ENCODE peak calls at places on chromosomes 13 and 19, in ten cellular contexts. E is GM13976; A is psoas muscle; V is stimulated activated CD4-positive, alpha-beta T cell treated with anti-CD3 and anti-CD28 coated beads, TNF-alpha, amount 100 ng/mL, for 48 hours; F is osteocyte; L is stimulated activated CD8-positive, alpha-beta memory T cell treated with anti-CD3 and anti-CD28 coated beads, Interleukin-12 subunit alpha, Interleukin-12 subunit beta, amount 100 ng/mL, for 4 hours; M is EL; Q is HS-5; R is ureter; W is thoracic aorta. D is an unnamed sample.

GRCh38 chr13:40777166-40777956 is 6.4 kb upstream of the MRPS31 start:
- DNase-seq in A (no peak), F (peak; percentile 46), M (peak; percentile 61), R (no peak), V (no peak), E (peak; percentile 55), L (no peak), Q (no peak), W (no peak), D (peak; percentile 66)

GRCh38 chr19:5621945-5622464 is 571 bp downstream of the SAFB2 start:
- DNase-seq in F (no peak), R (peak; percentile 58), E (no peak), M (no peak), W (no peak), L (peak; percentile 8), A (peak; percentile 62), Q (no peak), V (peak; percentile 10), D (no peak)

GRCh38 chr13:105929486-105929885 is 606.0 kb downstream of the EFNB2 start:
- DNase-seq in A (no peak), V (no peak), W (no peak), R (no peak), M (no peak), Q (no peak), L (no peak), F (no peak), E (no peak), D (no peak)

GRCh38 chr19:17078920-17079709 is 3.5 kb downstream of the MYO9B start:
- DNase-seq in Q (no peak), R (no peak), L (no peak), A (no peak), F (no peak), E (no peak), M (no peak), V (no peak), W (no peak), D (no peak)

GRCh38 chr19:17234911-17235617 is 9.0 kb downstream of the OCEL1 start:
- DNase-seq in M (peak; percentile 65), F (no peak), A (peak; percentile 72), Q (no peak), R (no peak), E (peak; percentile 83), W (no peak), L (peak; percentile 33), V (peak; percentile 61), D (peak; percentile 62)

GRCh38 chr19:36115453-36116343 is at the start of gene TBCB:
- DNase-seq in L (peak; percentile 83), Q (no peak), A (no peak), W (peak; percentile 42), F (no peak), M (no peak), E (peak; percentile 93), R (peak; percentile 90), V (peak; percentile 94), D (peak; percentile 88)

GRCh38 chr13:110914293-110915056 is 394 bp downstream of the ANKRD10 start:
- DNase-seq in W (peak; percentile 21), F (peak; percentile 88), M (peak; percentile 79), A (peak; percentile 92), E (peak; percentile 83), L (peak; percentile 67), V (peak; percentile 71), R (peak; percentile 70), Q (no peak), D (peak; percentile 84)

GRCh38 chr19:38395381-38396127 is 7.1 kb downstream of the SPRED3 start:
- DNase-seq in V (peak; percentile 52), L (peak; percentile 20), R (no peak), Q (no peak), E (peak; percentile 72), W (no peak), M (no peak), F (no peak), A (no peak), D (peak; percentile 35)

GRCh38 chr19:21602105-21602658 is 96.8 kb downstream of the ZNF429 start:
- DNase-seq in W (no peak), A (no peak), F (no peak), L (no peak), M (no peak), R (no peak), V (no peak), Q (no peak), E (no peak), D (no peak)

GRCh38 chr19:45900661-45901431 is 1.6 kb downstream of the MYPOP start:
- DNase-seq in E (no peak), A (no peak), R (no peak), Q (no peak), F (no peak), W (no peak), V (no peak), M (no peak), L (no peak), D (no peak)

GRCh38 chr13:77891486-77891885 is 27.1 kb downstream of the EDNRB start:
- DNase-seq in Q (no peak), M (no peak), F (no peak), R (no peak), L (no peak), E (no peak), V (no peak), W (no peak), A (no peak), D (no peak)

GRCh38 chr13:99809931-99810330 is 161.6 kb downstream of the ZIC5 start:
- DNase-seq in W (no peak), L (no peak), Q (no peak), V (no peak), R (no peak), F (no peak), E (no peak), M (no peak), A (no peak), D (no peak)

GRCh38 chr19:5434970-5435641 is 20.1 kb upstream of the ZNRF4 start:
- DNase-seq in Q (peak; percentile 35), W (no peak), E (no peak), L (peak; percentile 6), A (no peak), F (no peak), M (peak; percentile 88), R (no peak), V (peak; percentile 49), D (no peak)

GRCh38 chr19:41909706-41910105 is 18.5 kb downstream of the ERFL start:
- DNase-seq in A (no peak), M (no peak), W (no peak), L (no peak), V (no peak), E (no peak), Q (no peak), R (no peak), F (no peak), D (no peak)

GRCh38 chr13:59883885-59884284 is 279.8 kb downstream of the DIAPH3 start:
- DNase-seq in L (no peak), R (no peak), Q (no peak), A (no peak), V (no peak), F (no peak), W (no peak), M (no peak), E (no peak), D (no peak)

GRCh38 chr13:43776680-43777079 is 10.1 kb downstream of the ENOX1 start:
- DNase-seq in M (peak; percentile 15), W (no peak), V (no peak), F (no peak), A (no peak), L (no peak), R (no peak), Q (no peak), E (no peak), D (no peak)

GRCh38 chr19:43470288-43470687 is 4.9 kb upstream of the LYPD3 start:
- DNase-seq in M (peak; percentile 76), R (no peak), E (no peak), F (no peak), A (no peak), Q (no peak), V (peak; percentile 47), W (no peak), L (peak; percentile 26), D (no peak)

GRCh38 chr19:7912697-7913564 is 1.7 kb upstream of the TGFBR3L start:
- DNase-seq in M (no peak), W (no peak), F (no peak), V (no peak), L (no peak), R (no peak), E (no peak), Q (no peak), A (peak; percentile 54), D (no peak)

GRCh38 chr19:28509079-28509895 is 703.7 kb downstream of the UQCRFS1 start:
- DNase-seq in M (no peak), R (no peak), E (no peak), W (no peak), V (no peak), F (peak; percentile 60), Q (no peak), A (no peak), L (no peak), D (no peak)

GRCh38 chr13:50370303-50370950 is 355.2 kb downstream of the KCNRG start:
- DNase-seq in W (no peak), M (no peak), F (no peak), R (no peak), V (no peak), E (no peak), L (no peak), Q (no peak), A (no peak), D (peak; percentile 30)

GRCh38 chr13:23159587-23160240 is 21.1 kb upstream of the SGCG start:
- DNase-seq in Q (no peak), R (no peak), F (no peak), E (peak; percentile 42), L (no peak), A (no peak), M (no peak), V (no peak), W (no peak), D (no peak)

GRCh38 chr13:29758591-29759114 is 91.8 kb downstream of the UBL3 start:
- DNase-seq in M (peak; percentile 18), R (no peak), A (no peak), E (peak; percentile 69), F (no peak), W (no peak), L (peak; percentile 35), Q (no peak), V (peak; percentile 43), D (peak; percentile 46)

GRCh38 chr19:16676101-16676798 is 15.3 kb downstream of the TMEM38A start:
- DNase-seq in R (no peak), V (no peak), E (no peak), A (no peak), F (no peak), M (no peak), L (no peak), W (no peak), Q (no peak), D (no peak)